ENCODE peak calls at places on chromosomes 3 and 15, in eight cellular contexts. B, X, V, F, S, M, Y and I are unnamed samples.
A peak's percentile ranks its signal among the peaks of the same experiment; 100 is the strongest.

GRCh38 chr3:159764211-159765024 is 224.2 kb upstream of the IL12A start:
- DNase-seq in B (peak; percentile 77), X (peak; percentile 72), V (peak; percentile 83), F (peak; percentile 77), S (peak; percentile 78), M (no peak), Y (no peak), I (peak; percentile 91)

GRCh38 chr15:41620536-41621199 is 39.5 kb upstream of the MGA start:
- DNase-seq in B (no peak), X (no peak), V (peak; percentile 18), F (no peak), S (no peak), M (no peak), Y (peak; percentile 42), I (no peak)

GRCh38 chr15:76150971-76151598 is 91.3 kb downstream of the TMEM266 start:
- DNase-seq in B (peak; percentile 90), X (peak; percentile 67), V (peak; percentile 89), F (peak; percentile 51), S (peak; percentile 70), M (peak; percentile 82), Y (peak; percentile 67), I (no peak)

GRCh38 chr3:110419571-110419970 is 652.0 kb upstream of the NECTIN3 start:
- DNase-seq in B (no peak), X (no peak), V (no peak), F (no peak), S (peak; percentile 14), M (peak; percentile 44), Y (no peak), I (no peak)

GRCh38 chr3:26018889-26019288 is 229.0 kb downstream of the OXSM start:
- DNase-seq in B (no peak), X (no peak), V (no peak), F (no peak), S (no peak), M (no peak), Y (no peak), I (no peak)

GRCh38 chr15:48324949-48325348 is 6.3 kb upstream of the DUT start:
- DNase-seq in B (no peak), X (no peak), V (no peak), F (no peak), S (no peak), M (peak; percentile 7), Y (no peak), I (no peak)

GRCh38 chr3:49805884-49806701 is 3.0 kb downstream of the INKA1 start:
- DNase-seq in B (peak; percentile 89), X (peak; percentile 56), V (peak; percentile 67), F (no peak), S (peak; percentile 89), M (no peak), Y (no peak), I (no peak)

GRCh38 chr3:192091831-192092230 is 630.9 kb downstream of the PYDC2 start:
- DNase-seq in B (no peak), X (no peak), V (no peak), F (peak; percentile 74), S (no peak), M (peak; percentile 17), Y (no peak), I (no peak)

DNA sequence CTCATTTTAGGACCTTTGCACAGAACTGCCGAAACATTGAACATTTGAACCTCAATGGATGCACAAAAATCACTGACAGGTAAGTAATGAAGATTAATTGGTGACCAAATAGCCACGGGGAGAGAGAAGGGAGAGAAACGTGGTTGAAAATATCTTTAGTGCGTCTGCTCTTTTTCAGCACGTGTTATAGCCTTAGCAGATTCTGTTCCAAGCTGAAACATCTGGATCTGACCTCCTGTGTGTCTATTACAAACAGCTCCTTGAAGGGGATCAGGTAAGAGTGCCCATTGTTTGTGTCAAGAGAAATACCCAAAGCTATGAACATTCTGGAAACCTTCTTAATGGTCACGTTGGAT is 67.1 kb downstream of the UBP1 start:
- DNase-seq in B (no peak), X (no peak), V (no peak), F (no peak), S (no peak), M (no peak), Y (no peak), I (no peak)
- TF ChIP-seq CTCF in B (no peak), X (no peak), V (no peak), F (no peak), S (no peak), M (no peak), Y (no peak), I (no peak)

GRCh38 chr3:50815844-50816243 is 141.1 kb downstream of the DOCK3 start:
- DNase-seq in B (no peak), X (no peak), V (no peak), F (peak; percentile 1), S (no peak), M (peak; percentile 88), Y (no peak), I (no peak)

GRCh38 chr3:50816896-50817295 is 142.2 kb downstream of the DOCK3 start:
- DNase-seq in B (no peak), X (no peak), V (no peak), F (peak; percentile 2), S (no peak), M (peak; percentile 53), Y (no peak), I (no peak)

DNA sequence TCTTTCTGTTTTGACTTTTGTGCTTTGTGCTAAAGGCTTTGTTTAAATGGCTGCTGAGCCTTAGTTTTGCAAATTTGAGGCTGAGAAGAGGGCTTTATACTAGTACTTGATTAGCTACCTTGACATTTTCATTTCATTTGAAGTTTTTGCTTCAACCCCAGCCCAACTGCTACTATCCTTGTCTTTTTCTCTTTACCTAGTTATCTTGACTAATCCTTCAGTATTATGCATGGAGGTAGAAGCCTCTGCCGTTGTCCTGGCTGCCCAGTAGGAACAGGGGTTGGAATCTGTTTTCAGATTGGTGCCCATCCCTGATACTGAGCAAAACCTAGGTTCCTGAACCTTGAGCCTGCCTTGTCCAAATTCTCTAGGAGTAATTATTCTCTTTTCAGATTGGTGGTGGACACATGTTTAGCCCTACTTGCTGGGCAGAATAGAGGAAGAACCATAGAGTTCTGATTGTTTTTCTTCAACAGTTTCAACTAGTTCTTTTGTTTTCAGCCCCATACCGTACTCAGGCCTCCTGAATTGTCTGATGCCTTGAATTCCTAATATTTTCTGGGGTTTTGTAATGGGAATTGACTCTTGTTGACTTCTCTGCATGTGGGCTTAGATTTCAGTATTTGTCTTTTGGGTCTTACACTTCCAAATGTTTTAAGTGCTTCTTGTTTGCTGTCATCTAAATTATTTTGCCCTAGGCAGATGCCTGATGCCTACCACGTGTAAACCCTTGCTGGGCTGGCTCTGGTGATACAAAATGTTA is 143.2 kb downstream of the DOCK3 start:
- DNase-seq in B (no peak), X (no peak), V (no peak), F (no peak), S (no peak), M (no peak), Y (no peak), I (no peak)
- H3K27ac ChIP-seq in B (no peak overlapping the region), X (no peak overlapping the region), V (no peak overlapping the region), F (no peak overlapping the region), S (no peak overlapping the region), M (no peak overlapping the region), Y (no peak overlapping the region), I (no peak overlapping the region)

GRCh38 chr3:52836471-52836845 is 1.6 kb upstream of the MUSTN1 start:
- DNase-seq in B (no peak), X (no peak), V (no peak), F (no peak), S (no peak), M (no peak), Y (no peak), I (no peak)

GRCh38 chr3:52834871-52835501 is at the start of gene MUSTN1:
- DNase-seq in B (no peak), X (no peak), V (no peak), F (no peak), S (peak; percentile 38), M (no peak), Y (no peak), I (peak; percentile 85)

GRCh38 chr3:52833202-52833601 is 1.6 kb downstream of the MUSTN1 start:
- DNase-seq in B (peak; percentile 64), X (no peak), V (no peak), F (no peak), S (no peak), M (no peak), Y (no peak), I (no peak)

GRCh38 chr3:52836991-52837390 is 2.2 kb upstream of the MUSTN1 start:
- DNase-seq in B (no peak), X (no peak), V (no peak), F (no peak), S (no peak), M (no peak), Y (no peak), I (no peak)

DNA sequence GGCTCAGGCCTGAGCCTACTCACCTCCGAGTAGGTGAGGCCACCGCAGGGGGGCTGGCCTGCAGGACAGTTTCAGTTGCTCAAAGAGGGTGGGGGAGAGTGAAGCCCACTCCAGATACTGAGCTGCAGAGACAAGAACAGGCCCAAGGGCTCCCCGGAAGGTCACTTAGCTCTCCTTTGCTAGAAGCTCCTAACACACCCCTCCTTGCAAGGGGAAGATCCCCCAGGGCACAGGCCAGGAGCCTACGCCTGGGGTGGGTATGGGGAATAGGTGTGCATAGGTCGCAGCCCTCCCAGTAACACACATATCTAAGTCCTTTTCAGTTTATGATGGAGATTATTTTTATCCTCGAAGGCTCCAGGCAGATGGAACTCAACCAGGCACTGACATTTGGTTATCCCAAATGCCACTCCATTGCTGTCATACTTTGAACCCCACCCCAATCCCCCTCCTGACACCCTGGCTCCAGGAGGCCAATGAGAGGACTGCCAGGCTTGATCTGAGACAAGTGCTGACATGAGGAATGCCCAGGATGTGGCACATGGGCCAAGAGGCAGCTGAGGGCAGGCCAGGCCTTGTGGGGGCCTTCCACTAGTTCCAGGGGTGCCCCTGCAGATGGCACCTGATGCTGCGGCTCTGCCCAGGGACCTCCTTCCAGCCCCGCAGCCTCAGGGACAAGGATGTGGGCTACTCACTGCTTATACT is 1.1 kb upstream of the MUSTN1 start:
- DNase-seq in B (no peak), X (no peak), V (no peak), F (no peak), S (no peak), M (no peak), Y (no peak), I (no peak)
- H3K4me3 ChIP-seq in B (no peak overlapping the region), X (no peak overlapping the region), V (no peak overlapping the region), F (no peak overlapping the region), S (no peak overlapping the region), M (no peak overlapping the region), Y (no peak overlapping the region), I (peak overlapping the region; percentile 71)

DNA sequence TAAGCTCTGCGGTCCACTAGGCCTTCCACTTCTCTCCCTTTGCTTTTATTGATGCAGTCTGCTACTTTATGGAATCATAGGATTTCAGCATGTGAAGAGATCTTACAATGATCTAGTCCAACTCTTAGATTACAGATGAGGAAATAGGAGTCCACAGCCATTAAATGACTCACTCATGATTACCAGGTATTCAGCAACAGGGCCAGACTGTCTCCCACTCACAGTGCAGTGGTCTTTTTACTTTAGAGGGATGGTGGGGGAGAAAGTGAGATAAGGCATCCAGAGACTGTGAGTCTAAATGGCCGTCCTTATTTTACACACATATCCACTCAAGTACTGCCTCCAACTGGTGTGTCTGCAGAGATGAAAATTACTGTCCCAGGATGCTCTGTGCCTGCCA is 88.5 kb upstream of the SKOR1 start:
- DNase-seq in B (no peak), X (no peak), V (no peak), F (peak; percentile 22), S (no peak), M (no peak), Y (no peak), I (no peak)
- TF ChIP-seq CTCF in B (no peak), X (no peak), V (no peak), F (no peak), S (no peak), M (no peak), Y (no peak), I (no peak)